ENCODE peak calls at places on chromosomes 12 and 14, in seven cellular contexts. F is lung microvascular endothelial cell; S is HTR-8/SVneo; I is stimulated activated naive CD8-positive, alpha-beta T cell treated with anti-CD3 and anti-CD28 coated beads, Interleukin-15, Interleukin-2, amounts not matched to agents 100 U/mL and 50 U/mL, for 24 hours; E is stimulated activated CD8-positive, alpha-beta memory T cell treated with anti-CD3 and anti-CD28 coated beads, Interleukin-12 subunit alpha, Interleukin-12 subunit beta, amount 100 ng/mL, for 4 hours; H is CD8-positive, alpha-beta T cell; C is hypothalamus. U is an unnamed sample.

GRCh38 chr14:105337966-105338365 is 23.4 kb downstream of the PACS2 start:
- DNase-seq in F (peak; percentile 61), S (no peak), I (no peak), E (no peak), H (no peak), C (peak; percentile 42), U (no peak)

GRCh38 chr14:104118006-104118844 is 20.2 kb upstream of the KIF26A start:
- DNase-seq in F (no peak), S (no peak), I (peak; percentile 1), E (no peak), H (no peak), C (no peak), U (no peak)

GRCh38 chr12:724194-724855 is 28.1 kb upstream of the WNK1 start:
- DNase-seq in F (peak; percentile 32), S (no peak), I (peak; percentile 36), E (no peak), H (no peak), C (no peak), U (no peak)

GRCh38 chr12:7101694-7102131 is 7.3 kb downstream of the C1RL start:
- DNase-seq in F (no peak), S (no peak), I (no peak), E (no peak), H (no peak), C (no peak), U (no peak)

GRCh38 chr12:6827982-6828670 is at the start of gene P3H3:
- DNase-seq in F (peak; percentile 39), S (peak; percentile 72), I (peak; percentile 30), E (no peak), H (no peak), C (peak; percentile 44), U (no peak)

GRCh38 chr12:32107376-32108267 is 975 bp downstream of the BICD1 start:
- DNase-seq in F (peak; percentile 53), S (no peak), I (peak; percentile 37), E (no peak), H (peak; percentile 22), C (peak; percentile 51), U (peak; percentile 0)

GRCh38 chr14:103846569-103847438 is 571 bp downstream of the PPP1R13B start:
- DNase-seq in F (peak; percentile 62), S (no peak), I (peak; percentile 28), E (peak; percentile 23), H (no peak), C (no peak), U (peak; percentile 13)

GRCh38 chr12:113333877-113334785 is 778 bp downstream of the SLC8B1 start:
- DNase-seq in F (peak; percentile 12), S (no peak), I (no peak), E (no peak), H (peak; percentile 25), C (no peak), U (peak; percentile 5)

GRCh38 chr12:132351751-132352495 is 22.5 kb upstream of the GALNT9 start:
- DNase-seq in F (no peak), S (no peak), I (no peak), E (no peak), H (no peak), C (no peak), U (no peak)

GRCh38 chr14:73567951-73568885 is 795 bp upstream of the ACOT2 start:
- DNase-seq in F (no peak), S (no peak), I (no peak), E (no peak), H (no peak), C (no peak), U (no peak)

GRCh38 chr14:62914025-62914424 is 131.2 kb downstream of the KCNH5 start:
- DNase-seq in F (no peak), S (peak; percentile 30), I (no peak), E (no peak), H (no peak), C (no peak), U (no peak)

GRCh38 chr12:132422057-132423043 is 67.6 kb upstream of the FBRSL1 start:
- DNase-seq in F (no peak), S (no peak), I (no peak), E (no peak), H (no peak), C (no peak), U (no peak)

GRCh38 chr14:62657376-62657775 is 387.9 kb downstream of the KCNH5 start:
- DNase-seq in F (no peak), S (no peak), I (no peak), E (no peak), H (no peak), C (no peak), U (no peak)

GRCh38 chr12:26647091-26647490 is 185.9 kb downstream of the ITPR2 start:
- DNase-seq in F (no peak), S (no peak), I (no peak), E (no peak), H (no peak), C (no peak), U (no peak)

GRCh38 chr14:34970665-34971064 is 12.1 kb upstream of the SRP54 start:
- DNase-seq in F (no peak), S (no peak), I (no peak), E (no peak), H (no peak), C (no peak), U (no peak)

GRCh38 chr14:95575820-95576473 is 41.1 kb downstream of the GLRX5 start:
- DNase-seq in F (no peak), S (no peak), I (no peak), E (no peak), H (no peak), C (no peak), U (no peak)

GRCh38 chr14:71309756-71310155 is 402.5 kb downstream of the PCNX1 start:
- DNase-seq in F (no peak), S (peak; percentile 26), I (no peak), E (no peak), H (no peak), C (no peak), U (no peak)

GRCh38 chr14:54844479-54844878 is 58.1 kb downstream of the GCH1 start:
- DNase-seq in F (no peak), S (no peak), I (no peak), E (no peak), H (no peak), C (no peak), U (no peak)

GRCh38 chr14:84750763-84751554 is 779.0 kb upstream of the FLRT2 start:
- DNase-seq in F (no peak), S (no peak), I (no peak), E (no peak), H (no peak), C (no peak), U (no peak)

GRCh38 chr14:61733972-61734371 is 28.2 kb upstream of the SNAPC1 start:
- DNase-seq in F (no peak), S (no peak), I (no peak), E (no peak), H (no peak), C (no peak), U (no peak)

GRCh38 chr14:56189306-56189705 is 71.1 kb downstream of the PELI2 start:
- DNase-seq in F (peak; percentile 67), S (no peak), I (no peak), E (no peak), H (no peak), C (no peak), U (no peak)

GRCh38 chr12:26810330-26810729 is 22.7 kb downstream of the ITPR2 start:
- DNase-seq in F (peak; percentile 48), S (no peak), I (no peak), E (no peak), H (no peak), C (peak; percentile 51), U (no peak)

GRCh38 chr12:32836710-32837109 is 59.9 kb downstream of the PKP2 start:
- DNase-seq in F (no peak), S (no peak), I (no peak), E (no peak), H (no peak), C (no peak), U (no peak)

GRCh38 chr14:65470404-65470880 is 57.9 kb downstream of the FUT8 start:
- DNase-seq in F (no peak), S (no peak), I (no peak), E (no peak), H (no peak), C (no peak), U (no peak)

GRCh38 chr12:120388711-120389431 is 19.9 kb upstream of the MSI1 start:
- DNase-seq in F (no peak), S (no peak), I (no peak), E (no peak), H (no peak), C (peak; percentile 29), U (no peak)

GRCh38 chr14:23306412-23307145 is at the start of gene BCL2L2:
- DNase-seq in F (peak; percentile 94), S (peak; percentile 57), I (peak; percentile 43), E (no peak), H (no peak), C (peak; percentile 85), U (no peak)

GRCh38 chr12:56728139-56728861 is 3.2 kb upstream of the NACA start:
- DNase-seq in F (no peak), S (no peak), I (no peak), E (no peak), H (no peak), C (no peak), U (no peak)

GRCh38 chr12:307406-307805 is 44.8 kb upstream of the SLC6A13 start:
- DNase-seq in F (no peak), S (no peak), I (no peak), E (no peak), H (no peak), C (no peak), U (no peak)

GRCh38 chr12:84920331-84920730 is 7.7 kb upstream of the SLC6A15 start:
- DNase-seq in F (no peak), S (no peak), I (no peak), E (no peak), H (no peak), C (no peak), U (no peak)

GRCh38 chr14:78758333-78758732 is 588.2 kb downstream of the NRXN3 start:
- DNase-seq in F (peak; percentile 26), S (no peak), I (no peak), E (no peak), H (no peak), C (no peak), U (no peak)

U was measured in activated effector memory CD4-positive, alpha-beta T cell treated with Interleukin-2 at 50 U/mL for 16 hours.